ENCODE peak calls at places on chromosomes 4 and X, in eight cellular contexts. M, K, Q, D, R, F, T and Z are unnamed samples.

GRCh38 chr4:168409089-168409801 is 71.0 kb downstream of the DDX60L start:
- DNase-seq in M (no peak), K (no peak), Q (no peak), D (no peak), R (peak), F (no peak), T (no peak), Z (no peak)

GRCh38 chr4:132998585-132999230 is 150.4 kb upstream of the PCDH10 start:
- DNase-seq in M (no peak), K (no peak), Q (no peak), D (no peak), R (no peak), F (no peak), T (no peak), Z (no peak)

GRCh38 chr4:38717604-38718003 is 53.6 kb downstream of the KLF3 start:
- DNase-seq in M (no peak), K (no peak), Q (no peak), D (no peak), R (peak), F (no peak), T (no peak), Z (no peak)

GRCh38 chr4:123315617-123316016 is 81.0 kb upstream of the SPRY1 start:
- DNase-seq in M (no peak), K (no peak), Q (no peak), D (no peak), R (no peak), F (no peak), T (no peak), Z (no peak)

GRCh38 chr4:16704488-16704887 is 194.0 kb downstream of the LDB2 start:
- DNase-seq in M (no peak), K (no peak), Q (no peak), D (no peak), R (no peak), F (no peak), T (no peak), Z (no peak)

GRCh38 chr4:113636877-113637276 is 124.7 kb downstream of the CAMK2D start:
- DNase-seq in M (no peak), K (no peak), Q (no peak), D (peak), R (no peak), F (peak), T (no peak), Z (peak)

GRCh38 chrX:140502491-140503229 is 2.2 kb downstream of the SOX3 start:
- DNase-seq in M (no peak), K (no peak), Q (no peak), D (no peak), R (no peak), F (no peak), T (peak), Z (no peak)

GRCh38 chr4:76214269-76214628 is 625 bp upstream of the SCARB2 start:
- DNase-seq in M (no peak), K (no peak), Q (no peak), D (no peak), R (no peak), F (no peak), T (no peak), Z (no peak)